ENCODE peak calls at places on chromosomes 16 and 17, in ten cellular contexts. K is activated CD4-positive, alpha-beta T cell treated with anti-CD3 and anti-CD28 coated beads for 48 hours; Q is HFFc6; L is MM.1S; V is A549; E is H1; F is HEK293T; D is uterus; X is RPMI8226; T is KG1. M is an unnamed sample.

GRCh38 chr17:15247891-15248529 is 17.1 kb downstream of the PMP22 start:
- DNase-seq in K (no peak), Q (no peak), L (no peak), V (peak), E (no peak), F (peak), D (no peak), X (no peak), T (no peak), M (no peak)

GRCh38 chr17:59490259-59490658 is 75.2 kb upstream of the DHX40 start:
- DNase-seq in K (no peak), Q (no peak), L (no peak), V (no peak), E (no peak), F (no peak), D (no peak), X (no peak), T (no peak), M (no peak)

GRCh38 chr17:33375783-33376182 is 82.7 kb upstream of the ASIC2 start:
- DNase-seq in K (no peak), Q (no peak), L (no peak), V (no peak), E (no peak), F (no peak), D (no peak), X (no peak), T (no peak), M (no peak)

GRCh38 chr17:17793378-17794214 is 43.2 kb downstream of the SREBF1 start:
- DNase-seq in K (no peak), Q (no peak), L (no peak), V (no peak), E (no peak), F (no peak), D (no peak), X (no peak), T (no peak), M (no peak)

GRCh38 chr17:29250666-29251065 is 4.0 kb downstream of the CRYBA1 start:
- DNase-seq in K (no peak), Q (peak), L (no peak), V (peak), E (no peak), F (no peak), D (no peak), X (no peak), T (no peak), M (no peak)

GRCh38 chr16:2437032-2437790 is 8.0 kb downstream of the CCNF start:
- DNase-seq in K (no peak), Q (no peak), L (no peak), V (no peak), E (no peak), F (no peak), D (no peak), X (no peak), T (no peak), M (no peak)

GRCh38 chr17:80485846-80486245 is 9.4 kb upstream of the NPTX1 start:
- DNase-seq in K (no peak), Q (no peak), L (no peak), V (no peak), E (no peak), F (no peak), D (no peak), X (no peak), T (no peak), M (no peak)

GRCh38 chr17:2593846-2594656 is 597 bp downstream of the PAFAH1B1 start:
- DNase-seq in K (peak), Q (peak), L (peak), V (peak), E (peak), F (peak), D (peak), X (peak), T (peak), M (peak)

GRCh38 chr16:85517780-85518179 is 95.3 kb upstream of the GSE1 start:
- DNase-seq in K (no peak), Q (no peak), L (no peak), V (no peak), E (no peak), F (no peak), D (no peak), X (no peak), T (no peak), M (no peak)

GRCh38 chr16:86660623-86661022 is 82.3 kb downstream of the FOXL1 start:
- DNase-seq in K (no peak), Q (no peak), L (no peak), V (no peak), E (no peak), F (no peak), D (no peak), X (peak), T (no peak), M (no peak)

M was measured in 8988T.